ENCODE peak calls at places on chromosomes 6 and 20, in nine cellular contexts. One of them, this sample, is unnamed.

GRCh38 chr6:45375449-45375848 is 2.3 kb downstream of the SUPT3H start:
- DNase-seq in spleen: no peak
- DNase-seq in GM23338: no peak
- DNase-seq in ascending aorta: no peak
- DNase-seq in endothelial cell: no peak
- DNase-seq in AG10803: no peak
- DNase-seq in IMR-90: no peak
- DNase-seq in H9: no peak
- DNase-seq in AG09319: no peak
- DNase-seq in this sample: no peak

GRCh38 chr6:163687075-163687474 is 272.6 kb downstream of the QKI start:
- DNase-seq in spleen: no peak
- DNase-seq in GM23338: no peak
- DNase-seq in ascending aorta: no peak
- DNase-seq in endothelial cell: no peak
- DNase-seq in AG10803: no peak
- DNase-seq in IMR-90: no peak
- DNase-seq in H9: no peak
- DNase-seq in AG09319: no peak
- DNase-seq in this sample: no peak

GRCh38 chr6:38281131-38281530 is 358.6 kb downstream of the BTBD9 start:
- DNase-seq in spleen: no peak
- DNase-seq in GM23338: no peak
- DNase-seq in ascending aorta: no peak
- DNase-seq in endothelial cell: no peak
- DNase-seq in AG10803: no peak
- DNase-seq in IMR-90: no peak
- DNase-seq in H9: no peak
- DNase-seq in AG09319: no peak
- DNase-seq in this sample: no peak

GRCh38 chr6:121482004-121482693 is 46.7 kb downstream of the GJA1 start:
- DNase-seq in spleen: no peak
- DNase-seq in GM23338: no peak
- DNase-seq in ascending aorta: no peak
- DNase-seq in endothelial cell: no peak
- DNase-seq in AG10803: peak; percentile 64
- DNase-seq in IMR-90: peak; percentile 87
- DNase-seq in H9: no peak
- DNase-seq in AG09319: no peak
- DNase-seq in this sample: no peak

GRCh38 chr20:13492001-13492480 is 146.7 kb downstream of the TASP1 start:
- DNase-seq in spleen: no peak
- DNase-seq in GM23338: peak; percentile 89
- DNase-seq in ascending aorta: peak; percentile 73
- DNase-seq in endothelial cell: peak; percentile 19
- DNase-seq in AG10803: peak; percentile 85
- DNase-seq in IMR-90: peak; percentile 72
- DNase-seq in H9: peak; percentile 67
- DNase-seq in AG09319: peak; percentile 16
- DNase-seq in this sample: no peak

GRCh38 chr20:62493253-62493885 is 17.6 kb upstream of the GATA5 start:
- DNase-seq in spleen: no peak
- DNase-seq in GM23338: no peak
- DNase-seq in ascending aorta: no peak
- DNase-seq in endothelial cell: no peak
- DNase-seq in AG10803: no peak
- DNase-seq in IMR-90: no peak
- DNase-seq in H9: no peak
- DNase-seq in AG09319: no peak
- DNase-seq in this sample: no peak

GRCh38 chr6:161003336-161003735 is 11.8 kb downstream of the MAP3K4 start:
- DNase-seq in spleen: no peak
- DNase-seq in GM23338: no peak
- DNase-seq in ascending aorta: no peak
- DNase-seq in endothelial cell: no peak
- DNase-seq in AG10803: peak; percentile 18
- DNase-seq in IMR-90: peak; percentile 36
- DNase-seq in H9: no peak
- DNase-seq in AG09319: no peak
- DNase-seq in this sample: no peak

GRCh38 chr20:8144282-8145245 is 12.5 kb downstream of the PLCB1 start:
- DNase-seq in spleen: no peak
- DNase-seq in GM23338: peak; percentile 8
- DNase-seq in ascending aorta: no peak
- DNase-seq in endothelial cell: peak; percentile 5
- DNase-seq in AG10803: peak; percentile 93
- DNase-seq in IMR-90: peak; percentile 89
- DNase-seq in H9: peak; percentile 40
- DNase-seq in AG09319: peak; percentile 57
- DNase-seq in this sample: no peak

GRCh38 chr6:82909551-82909950 is 156.1 kb downstream of the UBE3D start:
- DNase-seq in spleen: no peak
- DNase-seq in GM23338: no peak
- DNase-seq in ascending aorta: no peak
- DNase-seq in endothelial cell: no peak
- DNase-seq in AG10803: peak; percentile 70
- DNase-seq in IMR-90: no peak
- DNase-seq in H9: no peak
- DNase-seq in AG09319: no peak
- DNase-seq in this sample: no peak

GRCh38 chr6:148492654-148493290 is 150.1 kb downstream of the SASH1 start:
- DNase-seq in spleen: no peak
- DNase-seq in GM23338: no peak
- DNase-seq in ascending aorta: no peak
- DNase-seq in endothelial cell: no peak
- DNase-seq in AG10803: peak; percentile 94
- DNase-seq in IMR-90: no peak
- DNase-seq in H9: no peak
- DNase-seq in AG09319: no peak
- DNase-seq in this sample: no peak

GRCh38 chr6:124099520-124099919 is 295.9 kb downstream of the NKAIN2 start:
- DNase-seq in spleen: no peak
- DNase-seq in GM23338: peak; percentile 49
- DNase-seq in ascending aorta: no peak
- DNase-seq in endothelial cell: no peak
- DNase-seq in AG10803: no peak
- DNase-seq in IMR-90: no peak
- DNase-seq in H9: no peak
- DNase-seq in AG09319: no peak
- DNase-seq in this sample: no peak

GRCh38 chr6:148530394-148530923 is 187.8 kb downstream of the SASH1 start:
- DNase-seq in spleen: no peak
- DNase-seq in GM23338: peak; percentile 56
- DNase-seq in ascending aorta: peak; percentile 80
- DNase-seq in endothelial cell: no peak
- DNase-seq in AG10803: peak; percentile 96
- DNase-seq in IMR-90: peak; percentile 98
- DNase-seq in H9: peak; percentile 47
- DNase-seq in AG09319: peak; percentile 62
- DNase-seq in this sample: peak; percentile 48

GRCh38 chr6:15352884-15353283 is 107.0 kb downstream of the JARID2 start:
- DNase-seq in spleen: no peak
- DNase-seq in GM23338: no peak
- DNase-seq in ascending aorta: no peak
- DNase-seq in endothelial cell: no peak
- DNase-seq in AG10803: no peak
- DNase-seq in IMR-90: peak; percentile 42
- DNase-seq in H9: no peak
- DNase-seq in AG09319: no peak
- DNase-seq in this sample: no peak

GRCh38 chr20:51432875-51433274 is 109.6 kb downstream of the NFATC2 start:
- DNase-seq in spleen: no peak
- DNase-seq in GM23338: no peak
- DNase-seq in ascending aorta: no peak
- DNase-seq in endothelial cell: no peak
- DNase-seq in AG10803: no peak
- DNase-seq in IMR-90: no peak
- DNase-seq in H9: no peak
- DNase-seq in AG09319: no peak
- DNase-seq in this sample: no peak

GRCh38 chr20:51431321-51431720 is 111.2 kb downstream of the NFATC2 start:
- DNase-seq in spleen: no peak
- DNase-seq in GM23338: no peak
- DNase-seq in ascending aorta: no peak
- DNase-seq in endothelial cell: no peak
- DNase-seq in AG10803: no peak
- DNase-seq in IMR-90: no peak
- DNase-seq in H9: no peak
- DNase-seq in AG09319: no peak
- DNase-seq in this sample: no peak

GRCh38 chr20:51432251-51432784 is 110.2 kb downstream of the NFATC2 start:
- DNase-seq in spleen: no peak
- DNase-seq in GM23338: no peak
- DNase-seq in ascending aorta: no peak
- DNase-seq in endothelial cell: no peak
- DNase-seq in AG10803: no peak
- DNase-seq in IMR-90: no peak
- DNase-seq in H9: no peak
- DNase-seq in AG09319: no peak
- DNase-seq in this sample: no peak

GRCh38 chr20:51434556-51435256 is 107.8 kb downstream of the NFATC2 start:
- DNase-seq in spleen: no peak
- DNase-seq in GM23338: no peak
- DNase-seq in ascending aorta: no peak
- DNase-seq in endothelial cell: no peak
- DNase-seq in AG10803: peak; percentile 83
- DNase-seq in IMR-90: peak; percentile 91
- DNase-seq in H9: no peak
- DNase-seq in AG09319: peak; percentile 45
- DNase-seq in this sample: no peak

DNA sequence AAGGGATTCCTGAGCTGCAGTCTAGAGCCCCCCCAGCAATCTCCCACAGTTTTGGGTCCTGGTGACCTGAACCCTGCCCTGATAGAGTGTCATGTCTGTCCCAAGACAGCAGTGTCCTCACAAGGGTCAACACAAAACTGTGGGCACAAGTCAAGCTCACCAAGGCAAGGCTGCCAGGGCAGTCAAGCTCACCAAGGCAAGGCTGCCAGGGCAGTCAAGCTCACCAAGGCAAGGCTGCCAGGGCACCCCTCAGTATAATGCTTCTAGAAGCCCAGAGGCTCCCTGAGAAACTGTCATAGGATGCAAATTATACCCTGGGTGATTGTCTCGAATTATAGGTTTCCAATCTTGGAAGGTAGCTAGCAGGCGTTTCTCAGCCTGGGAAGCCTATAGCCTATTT is 108.5 kb downstream of the NFATC2 start:
- DNase-seq in spleen: no peak
- DNase-seq in GM23338: no peak
- DNase-seq in ascending aorta: no peak
- DNase-seq in endothelial cell: no peak
- DNase-seq in AG10803: no peak
- DNase-seq in IMR-90: no peak
- DNase-seq in H9: no peak
- DNase-seq in AG09319: no peak
- DNase-seq in this sample: no peak
- TF ChIP-seq CTCF in spleen: no peak
- TF ChIP-seq CTCF in GM23338: no peak
- TF ChIP-seq CTCF in ascending aorta: no peak
- TF ChIP-seq CTCF in endothelial cell: no peak
- TF ChIP-seq CTCF in AG10803: no peak
- TF ChIP-seq CTCF in IMR-90: no peak
- TF ChIP-seq CTCF in H9: no peak
- TF ChIP-seq CTCF in AG09319: no peak
- TF ChIP-seq CTCF in this sample: no peak

GRCh38 chr20:24303393-24303792 is 166.0 kb upstream of the SYNDIG1 start:
- DNase-seq in spleen: no peak
- DNase-seq in GM23338: no peak
- DNase-seq in ascending aorta: no peak
- DNase-seq in endothelial cell: no peak
- DNase-seq in AG10803: peak; percentile 29
- DNase-seq in IMR-90: no peak
- DNase-seq in H9: no peak
- DNase-seq in AG09319: no peak
- DNase-seq in this sample: no peak
- TF ChIP-seq CTCF in spleen: no peak
- TF ChIP-seq CTCF in GM23338: peak; percentile 46
- TF ChIP-seq CTCF in ascending aorta: no peak
- TF ChIP-seq CTCF in endothelial cell: no peak
- TF ChIP-seq CTCF in AG10803: peak; percentile 44
- TF ChIP-seq CTCF in IMR-90: no peak
- TF ChIP-seq CTCF in H9: peak; percentile 35
- TF ChIP-seq CTCF in AG09319: peak; percentile 10
- TF ChIP-seq CTCF in this sample: no peak

DNA sequence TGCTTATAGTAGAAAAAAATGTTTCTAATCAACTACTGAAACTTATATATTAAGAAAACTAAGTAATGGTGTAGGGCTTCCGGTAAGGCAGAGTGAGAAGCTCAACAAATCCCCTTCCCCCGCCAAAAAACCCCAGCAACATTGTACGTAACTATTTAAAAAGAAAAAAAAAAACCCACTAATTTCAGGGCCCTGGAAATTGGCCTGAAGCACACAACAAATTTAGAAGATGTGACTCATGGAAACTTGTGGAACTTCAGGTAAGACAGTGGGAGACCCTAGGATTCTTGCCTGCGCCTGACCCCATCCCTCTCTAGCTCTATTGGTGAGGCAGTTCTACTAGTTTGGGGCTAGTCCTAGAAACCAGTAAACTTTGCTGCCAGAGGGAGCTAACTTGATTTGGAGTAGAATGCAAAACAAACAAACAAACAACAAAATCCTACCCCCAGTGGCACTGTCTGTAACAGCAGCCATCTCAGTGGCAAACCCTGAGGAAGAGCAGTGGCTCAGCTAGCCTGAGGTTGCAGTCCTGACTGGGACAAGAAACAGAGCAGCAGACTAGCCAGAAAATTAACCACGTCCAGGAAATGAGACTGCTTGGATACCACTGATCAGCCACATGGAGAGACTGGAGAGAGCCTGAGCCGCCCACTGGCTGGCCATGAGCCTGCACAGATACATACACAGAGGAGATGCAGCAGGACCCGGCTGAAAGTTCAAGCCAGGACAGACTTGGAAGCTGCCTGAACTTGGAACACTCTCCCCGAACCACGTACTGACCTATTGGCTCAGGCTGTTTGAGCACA is 135.1 kb downstream of the TBXT start:
- DNase-seq in spleen: no peak
- DNase-seq in GM23338: peak; percentile 81
- DNase-seq in ascending aorta: no peak
- DNase-seq in endothelial cell: no peak
- DNase-seq in AG10803: peak; percentile 95
- DNase-seq in IMR-90: peak; percentile 90
- DNase-seq in H9: peak; percentile 76
- DNase-seq in AG09319: peak; percentile 63
- DNase-seq in this sample: no peak
- TF ChIP-seq CTCF in spleen: no peak
- TF ChIP-seq CTCF in GM23338: peak; percentile 35
- TF ChIP-seq CTCF in ascending aorta: no peak
- TF ChIP-seq CTCF in endothelial cell: peak; percentile 60
- TF ChIP-seq CTCF in AG10803: peak; percentile 58
- TF ChIP-seq CTCF in IMR-90: peak; percentile 17
- TF ChIP-seq CTCF in H9: peak; percentile 63
- TF ChIP-seq CTCF in AG09319: peak; percentile 14
- TF ChIP-seq CTCF in this sample: no peak

DNA sequence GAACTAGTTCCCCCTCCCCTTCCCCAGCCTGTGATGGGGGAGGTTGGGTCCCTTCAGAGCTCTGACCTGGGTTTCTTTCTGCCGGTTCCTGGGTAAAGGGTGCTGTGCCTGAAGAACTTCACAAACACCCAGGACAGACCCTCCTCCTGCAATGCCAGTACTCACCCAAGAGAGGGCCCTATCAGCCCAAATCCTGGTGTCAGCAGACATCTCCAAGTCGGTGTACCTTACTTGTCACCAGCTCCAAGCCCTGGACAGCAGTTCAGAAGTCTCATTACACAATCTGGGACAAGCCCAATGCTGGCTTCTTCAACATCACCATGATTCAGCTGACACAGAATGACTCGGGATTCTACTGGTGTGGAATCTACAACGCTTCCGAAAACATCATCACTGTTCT is 467 bp downstream of the TREML4 start:
- DNase-seq in spleen: no peak
- DNase-seq in GM23338: peak; percentile 52
- DNase-seq in ascending aorta: no peak
- DNase-seq in endothelial cell: no peak
- DNase-seq in AG10803: peak; percentile 2
- DNase-seq in IMR-90: no peak
- DNase-seq in H9: peak; percentile 67
- DNase-seq in AG09319: no peak
- DNase-seq in this sample: no peak
- TF ChIP-seq CTCF in spleen: no peak
- TF ChIP-seq CTCF in GM23338: peak; percentile 72
- TF ChIP-seq CTCF in ascending aorta: no peak
- TF ChIP-seq CTCF in endothelial cell: no peak
- TF ChIP-seq CTCF in AG10803: no peak
- TF ChIP-seq CTCF in IMR-90: no peak
- TF ChIP-seq CTCF in H9: peak; percentile 57
- TF ChIP-seq CTCF in AG09319: no peak
- TF ChIP-seq CTCF in this sample: peak; percentile 11

This sample was measured in GM10248.